ENCODE peak calls at places on chromosomes 12 and 14, in eight cellular contexts. F, J, T, B, E, Y, K and R are unnamed samples.

GRCh38 chr12:22881878-22882277 is 256.9 kb downstream of the ETNK1 start:
- DNase-seq in F (no peak), J (no peak), T (no peak), B (no peak), E (no peak), Y (no peak), K (no peak), R (no peak)

GRCh38 chr12:78959556-78959955 is 95.0 kb downstream of the SYT1 start:
- DNase-seq in F (no peak), J (no peak), T (no peak), B (no peak), E (no peak), Y (no peak), K (no peak), R (no peak)

GRCh38 chr14:65229431-65230286 is 127.3 kb upstream of the MAX start:
- DNase-seq in F (peak), J (peak), T (peak), B (peak), E (no peak), Y (no peak), K (no peak), R (peak)

GRCh38 chr14:93832076-93832475 is 43.8 kb upstream of the PRIMA1 start:
- DNase-seq in F (no peak), J (no peak), T (no peak), B (no peak), E (no peak), Y (no peak), K (no peak), R (no peak)

GRCh38 chr12:108616359-108616758 is 17.3 kb downstream of the SELPLG start:
- DNase-seq in F (no peak), J (no peak), T (no peak), B (no peak), E (no peak), Y (no peak), K (no peak), R (no peak)

GRCh38 chr14:68651652-68652432 is 141.0 kb downstream of the ZFP36L1 start:
- DNase-seq in F (no peak), J (no peak), T (no peak), B (no peak), E (no peak), Y (no peak), K (no peak), R (no peak)

GRCh38 chr12:133081408-133081806 is 684 bp downstream of the ZNF140 start:
- DNase-seq in F (no peak), J (no peak), T (no peak), B (no peak), E (no peak), Y (no peak), K (no peak), R (no peak)

GRCh38 chr14:96039633-96040311 is 610 bp downstream of the C14orf132 start:
- DNase-seq in F (peak), J (peak), T (peak), B (no peak), E (no peak), Y (no peak), K (no peak), R (peak)

GRCh38 chr12:49019435-49020317 is 1.1 kb upstream of the PRKAG1 start:
- DNase-seq in F (peak), J (no peak), T (no peak), B (peak), E (no peak), Y (no peak), K (peak), R (peak)

GRCh38 chr12:28909291-28909690 is 239.8 kb upstream of the FAR2 start:
- DNase-seq in F (no peak), J (no peak), T (no peak), B (no peak), E (no peak), Y (no peak), K (no peak), R (no peak)

GRCh38 chr12:108638141-108638823 is 4.6 kb upstream of the SELPLG start:
- DNase-seq in F (no peak), J (no peak), T (no peak), B (no peak), E (peak), Y (peak), K (no peak), R (peak)

GRCh38 chr12:3988519-3989217 is 115.5 kb upstream of the PARP11 start:
- DNase-seq in F (no peak), J (no peak), T (no peak), B (no peak), E (no peak), Y (no peak), K (no peak), R (no peak)

GRCh38 chr14:70897475-70897874 is 9.8 kb upstream of the PCNX1 start:
- DNase-seq in F (no peak), J (no peak), T (no peak), B (no peak), E (no peak), Y (no peak), K (no peak), R (no peak)

GRCh38 chr12:90959538-90960139 is 4.7 kb upstream of the CCER1 start:
- DNase-seq in F (peak), J (no peak), T (peak), B (no peak), E (no peak), Y (no peak), K (no peak), R (no peak)

GRCh38 chr12:20646239-20646827 is 48.8 kb upstream of the SLCO1C1 start:
- DNase-seq in F (peak), J (no peak), T (peak), B (no peak), E (no peak), Y (no peak), K (no peak), R (no peak)

GRCh38 chr14:43894534-43894933 is 612.5 kb downstream of the FSCB start:
- DNase-seq in F (no peak), J (no peak), T (no peak), B (no peak), E (no peak), Y (no peak), K (no peak), R (no peak)

GRCh38 chr12:94207467-94208432 is 59.4 kb downstream of the PLXNC1 start:
- DNase-seq in F (no peak), J (no peak), T (no peak), B (no peak), E (no peak), Y (no peak), K (no peak), R (no peak)

GRCh38 chr12:27615331-27615891 is 80.8 kb upstream of the REP15 start:
- DNase-seq in F (no peak), J (no peak), T (no peak), B (no peak), E (no peak), Y (no peak), K (no peak), R (no peak)